ENCODE peak calls at places on chromosomes 3 and 15, in five cellular contexts. A, E, F, M and B are unnamed samples.

GRCh38 chr3:175431396-175431795 is 572.3 kb downstream of the NAALADL2 start:
- DNase-seq in A (peak; percentile 56), E (peak; percentile 51), F (no peak), M (peak; percentile 13), B (no peak)

GRCh38 chr3:146092230-146092629 is 68.8 kb downstream of the PLOD2 start:
- DNase-seq in A (no peak), E (peak; percentile 38), F (no peak), M (no peak), B (no peak)

GRCh38 chr15:72998226-72998625 is 54.0 kb upstream of the NEO1 start:
- DNase-seq in A (no peak), E (no peak), F (no peak), M (no peak), B (no peak)

GRCh38 chr15:51837784-51838183 is 8.3 kb downstream of the TMOD3 start:
- DNase-seq in A (no peak), E (peak; percentile 55), F (no peak), M (peak; percentile 42), B (no peak)

GRCh38 chr15:35925634-35926380 is 379.8 kb upstream of the DPH6 start:
- DNase-seq in A (peak; percentile 4), E (peak; percentile 47), F (no peak), M (peak; percentile 27), B (no peak)

GRCh38 chr3:196694202-196694638 is 17.8 kb downstream of the CEP19 start:
- DNase-seq in A (no peak), E (peak; percentile 13), F (no peak), M (peak; percentile 41), B (no peak)

GRCh38 chr3:62538706-62539356 is 165.5 kb upstream of the FEZF2 start:
- DNase-seq in A (no peak), E (no peak), F (no peak), M (no peak), B (no peak)

GRCh38 chr15:88911766-88912118 is 1.4 kb downstream of the MFGE8 start:
- DNase-seq in A (peak; percentile 84), E (peak; percentile 70), F (no peak), M (no peak), B (no peak)

GRCh38 chr15:39629376-39629775 is 48.5 kb downstream of the THBS1 start:
- DNase-seq in A (peak; percentile 23), E (peak; percentile 43), F (no peak), M (peak; percentile 54), B (no peak)

GRCh38 chr15:66101715-66102395 is 151.7 kb downstream of the MEGF11 start:
- DNase-seq in A (no peak), E (no peak), F (no peak), M (no peak), B (no peak)

GRCh38 chr15:94910166-94910565 is 678.8 kb downstream of the MCTP2 start:
- DNase-seq in A (no peak), E (no peak), F (no peak), M (no peak), B (no peak)

GRCh38 chr3:58052373-58053273 is 44.4 kb downstream of the FLNB start:
- DNase-seq in A (peak; percentile 86), E (peak; percentile 99), F (peak; percentile 86), M (peak; percentile 95), B (peak; percentile 86)

GRCh38 chr3:129052675-129053074 is 7.9 kb upstream of the GP9 start:
- DNase-seq in A (no peak), E (no peak), F (peak; percentile 52), M (peak; percentile 14), B (no peak)

GRCh38 chr3:163556804-163557203 is 1521.5 kb downstream of the SI start:
- DNase-seq in A (no peak), E (no peak), F (no peak), M (no peak), B (no peak)

GRCh38 chr3:75329713-75330112 is 334.4 kb upstream of the FRG2C start:
- DNase-seq in A (no peak), E (no peak), F (no peak), M (no peak), B (no peak)

GRCh38 chr3:149245738-149246451 is 24.3 kb upstream of the CP start:
- DNase-seq in A (peak; percentile 49), E (peak; percentile 54), F (no peak), M (peak; percentile 42), B (no peak)

GRCh38 chr3:33278106-33278672 is 947 bp downstream of the FBXL2 start:
- DNase-seq in A (peak; percentile 38), E (no peak), F (no peak), M (peak; percentile 6), B (no peak)
- H3K4me3 ChIP-seq in A (peak overlapping the region; percentile 85), E (peak overlapping the region; percentile 74), F (no peak overlapping the region), M (peak overlapping the region; percentile 70), B (peak overlapping the region; percentile 63)

GRCh38 chr3:119315600-119316312 is 21.6 kb downstream of the ARHGAP31 start:
- DNase-seq in A (no peak), E (no peak), F (no peak), M (peak; percentile 44), B (no peak)

GRCh38 chr3:119313461-119313860 is 19.3 kb downstream of the ARHGAP31 start:
- DNase-seq in A (no peak), E (no peak), F (no peak), M (no peak), B (no peak)

GRCh38 chr3:119314821-119315220 is 20.6 kb downstream of the ARHGAP31 start:
- DNase-seq in A (no peak), E (no peak), F (no peak), M (no peak), B (no peak)

GRCh38 chr3:119318871-119319270 is 24.7 kb downstream of the ARHGAP31 start:
- DNase-seq in A (no peak), E (peak; percentile 73), F (no peak), M (peak; percentile 75), B (peak; percentile 66)

DNA sequence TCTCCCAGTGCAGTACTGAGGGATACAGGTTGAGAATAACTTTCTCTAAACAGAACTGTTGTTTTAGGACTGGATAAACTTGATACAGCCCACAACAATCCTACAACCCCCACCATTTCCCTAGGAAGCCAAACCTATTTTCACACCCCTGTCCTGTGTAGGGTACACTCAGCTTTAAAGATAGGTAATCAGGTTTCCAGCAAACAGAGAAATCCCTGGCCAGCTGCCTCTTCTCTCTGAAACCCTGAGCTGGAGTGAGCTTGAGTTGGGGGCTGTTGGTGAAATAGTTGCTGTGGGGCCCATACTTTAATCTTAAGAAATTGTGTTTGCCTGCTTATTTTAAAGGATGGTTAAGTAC is 22.1 kb downstream of the ARHGAP31 start:
- DNase-seq in A (no peak), E (no peak), F (no peak), M (no peak), B (no peak)
- TF ChIP-seq CTCF in A (no peak), E (no peak), F (no peak), M (no peak), B (no peak)

GRCh38 chr3:46110701-46111493 is 83.6 kb upstream of the XCR1 start:
- DNase-seq in A (peak; percentile 51), E (peak; percentile 65), F (peak; percentile 47), M (peak; percentile 82), B (no peak)
- H3K27ac ChIP-seq in A (no peak overlapping the region), E (no peak overlapping the region), F (no peak overlapping the region), M (no peak overlapping the region), B (no peak overlapping the region)

DNA sequence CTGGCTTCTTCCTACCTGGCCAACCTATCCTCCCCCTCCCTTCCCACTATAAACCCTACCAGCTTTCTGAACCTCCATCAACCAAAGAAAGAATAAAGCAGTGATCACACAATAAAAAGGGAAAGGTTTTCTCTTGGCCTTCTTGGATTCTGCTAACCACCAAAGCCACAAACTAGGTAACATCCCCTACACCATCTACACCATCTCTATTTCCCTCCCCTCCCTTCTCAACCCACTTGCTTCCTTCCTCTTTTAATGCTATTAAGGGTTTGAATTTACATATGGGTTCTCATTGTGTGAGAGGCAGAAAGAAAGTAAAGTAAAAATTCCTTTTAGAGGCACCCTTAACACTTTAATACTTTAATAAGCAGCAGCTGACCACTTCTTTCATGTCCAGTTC is 25.8 kb upstream of the RSL24D1 start:
- DNase-seq in A (no peak), E (no peak), F (no peak), M (no peak), B (no peak)
- H3K4me3 ChIP-seq in A (no peak overlapping the region), E (no peak overlapping the region), F (no peak overlapping the region), M (no peak overlapping the region), B (no peak overlapping the region)

GRCh38 chr3:177230641-177231040 is 33.4 kb upstream of the TBL1XR1 start:
- DNase-seq in A (no peak), E (no peak), F (no peak), M (no peak), B (no peak)
- TF ChIP-seq CTCF in A (no peak), E (no peak), F (no peak), M (no peak), B (no peak)

GRCh38 chr3:42063886-42064285 is 27.3 kb upstream of the TRAK1 start:
- DNase-seq in A (no peak), E (peak; percentile 79), F (no peak), M (peak; percentile 70), B (no peak)

GRCh38 chr3:42056840-42057239 is 34.3 kb upstream of the TRAK1 start:
- DNase-seq in A (no peak), E (no peak), F (no peak), M (no peak), B (no peak)

GRCh38 chr3:42057561-42058211 is 33.5 kb upstream of the TRAK1 start:
- DNase-seq in A (no peak), E (no peak), F (no peak), M (no peak), B (no peak)

GRCh38 chr3:42061711-42062408 is 29.3 kb upstream of the TRAK1 start:
- DNase-seq in A (peak; percentile 33), E (peak; percentile 90), F (peak; percentile 39), M (peak; percentile 92), B (peak; percentile 63)

DNA sequence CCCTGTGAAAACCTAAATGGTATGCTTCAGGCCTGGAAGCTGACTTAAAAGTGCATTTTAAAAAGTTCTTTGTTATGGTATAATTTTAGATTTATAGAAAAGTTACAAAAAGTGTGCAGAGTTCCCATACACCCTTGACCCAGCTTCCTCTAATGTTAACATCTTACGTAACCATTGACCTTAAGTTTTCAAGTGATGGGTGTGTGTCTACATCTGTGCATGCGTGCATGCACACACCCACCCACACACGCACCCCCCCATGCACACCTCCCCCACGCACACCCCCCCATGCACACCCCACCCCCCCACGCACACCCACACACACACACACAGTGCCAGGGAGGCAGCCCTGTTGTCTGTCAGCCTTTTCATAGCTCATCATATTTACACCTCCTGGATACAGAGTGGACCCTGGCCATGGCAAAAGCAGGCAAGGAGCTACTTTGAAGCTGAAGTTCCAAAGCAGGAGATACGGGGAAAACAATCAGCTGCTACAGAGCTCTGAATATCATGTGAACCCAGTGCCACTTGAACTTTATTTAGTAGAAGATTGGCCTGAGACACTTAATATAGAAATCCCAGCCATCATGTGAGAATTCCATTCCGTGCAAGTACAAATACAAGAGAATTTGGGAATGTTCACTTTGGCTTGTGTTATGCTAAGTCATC is 30.0 kb upstream of the TRAK1 start:
- DNase-seq in A (no peak), E (no peak), F (no peak), M (no peak), B (no peak)
- H3K27ac ChIP-seq in A (no peak overlapping the region), E (peak overlapping the region; percentile 86), F (peak overlapping the region; percentile 20), M (peak overlapping the region; percentile 51), B (peak overlapping the region; percentile 67)